ENCODE peak calls at places on chromosome 12, in five cellular contexts. Y is lung, J is psoas muscle, E is pancreas, C is lower lobe of right lung. M is an unnamed sample.

GRCh38 chr12:120844297-120844696 is 59.9 kb downstream of the SPPL3 start:
- DNase-seq in Y (no peak), J (no peak), E (no peak), C (no peak), M (no peak)

GRCh38 chr12:46489951-46490388 is 117.4 kb upstream of the SLC38A2 start:
- DNase-seq in Y (no peak), J (no peak), E (no peak), C (no peak), M (no peak)

GRCh38 chr12:12892670-12893290 is 1.4 kb downstream of the GPRC5A start:
- DNase-seq in Y (peak), J (no peak), E (no peak), C (peak), M (no peak)

GRCh38 chr12:103884316-103884715 is 43.3 kb upstream of the NT5DC3 start:
- DNase-seq in Y (no peak), J (no peak), E (no peak), C (no peak), M (no peak)

GRCh38 chr12:118136559-118137003 is 657 bp downstream of the PEBP1 start:
- DNase-seq in Y (peak), J (peak), E (peak), C (peak), M (peak)

GRCh38 chr12:131912526-131913274 is 16.4 kb upstream of the PUS1 start:
- DNase-seq in Y (peak), J (peak), E (peak), C (no peak), M (no peak)

GRCh38 chr12:111767362-111768158 is 827 bp downstream of the ALDH2 start:
- DNase-seq in Y (no peak), J (peak), E (no peak), C (no peak), M (no peak)

GRCh38 chr12:57896437-57897201 is 44.7 kb upstream of the ATP23 start:
- DNase-seq in Y (peak), J (peak), E (peak), C (peak), M (no peak)

GRCh38 chr12:55780695-55781094 is 36.8 kb downstream of the SARNP start:
- DNase-seq in Y (no peak), J (no peak), E (no peak), C (no peak), M (no peak)

GRCh38 chr12:47079365-47079893 is at the start of gene PCED1B:
- DNase-seq in Y (peak), J (peak), E (peak), C (peak), M (peak)

GRCh38 chr12:57452937-57453509 is 2.1 kb upstream of the INHBE start:
- DNase-seq in Y (peak), J (peak), E (peak), C (peak), M (peak)

GRCh38 chr12:120799417-120800045 is 73.9 kb downstream of the ACADS start:
- DNase-seq in Y (no peak), J (no peak), E (no peak), C (no peak), M (no peak)

GRCh38 chr12:24473097-24473496 is 475.8 kb downstream of the BCAT1 start:
- DNase-seq in Y (peak), J (no peak), E (no peak), C (no peak), M (no peak)

GRCh38 chr12:113329791-113330417 is 5.0 kb downstream of the SLC8B1 start:
- DNase-seq in Y (no peak), J (no peak), E (no peak), C (no peak), M (no peak)

GRCh38 chr12:68012712-68013111 is 23.5 kb downstream of the IFNG-AS1 start:
- DNase-seq in Y (no peak), J (no peak), E (no peak), C (no peak), M (no peak)

GRCh38 chr12:68240975-68241374 is 12.4 kb downstream of the IL22 start:
- DNase-seq in Y (no peak), J (no peak), E (no peak), C (no peak), M (peak)

GRCh38 chr12:94590428-94590827 is 59.9 kb downstream of the TMCC3 start:
- DNase-seq in Y (no peak), J (no peak), E (no peak), C (no peak), M (no peak)

GRCh38 chr12:8697120-8697475 is 693 bp upstream of the RIMKLB start:
- DNase-seq in Y (no peak), J (peak), E (no peak), C (no peak), M (no peak)

GRCh38 chr12:40063424-40063823 is 42.5 kb downstream of the SLC2A13 start:
- DNase-seq in Y (no peak), J (no peak), E (no peak), C (no peak), M (no peak)

GRCh38 chr12:66188584-66189475 is at the start of gene IRAK3:
- DNase-seq in Y (peak), J (peak), E (peak), C (peak), M (no peak)

GRCh38 chr12:121525411-121525810 is 55.4 kb downstream of the KDM2B start:
- DNase-seq in Y (no peak), J (no peak), E (no peak), C (no peak), M (no peak)

GRCh38 chr12:13566286-13566685 is 369.8 kb downstream of the EMP1 start:
- DNase-seq in Y (no peak), J (no peak), E (no peak), C (no peak), M (no peak)

GRCh38 chr12:63103489-63104131 is 47.4 kb downstream of the AVPR1A start:
- DNase-seq in Y (no peak), J (no peak), E (no peak), C (no peak), M (peak)

GRCh38 chr12:47884501-47884900 is 20.3 kb downstream of the VDR start:
- DNase-seq in Y (no peak), J (no peak), E (no peak), C (no peak), M (no peak)

GRCh38 chr12:130775953-130776856 is 60.1 kb upstream of the RIMBP2 start:
- DNase-seq in Y (peak), J (no peak), E (peak), C (no peak), M (no peak)

GRCh38 chr12:45121224-45121623 is 70.3 kb upstream of the DBX2 start:
- DNase-seq in Y (no peak), J (no peak), E (no peak), C (no peak), M (no peak)

GRCh38 chr12:114817491-114818440 is 133.8 kb upstream of the TBX3 start:
- DNase-seq in Y (no peak), J (no peak), E (no peak), C (no peak), M (no peak)

GRCh38 chr12:32437095-32437515 is 37.7 kb downstream of the FGD4 start:
- DNase-seq in Y (no peak), J (no peak), E (no peak), C (no peak), M (no peak)

GRCh38 chr12:75130811-75131210 is 78.8 kb downstream of the KCNC2 start:
- DNase-seq in Y (no peak), J (no peak), E (no peak), C (no peak), M (no peak)

GRCh38 chr12:5191803-5192538 is 148.3 kb downstream of the KCNA5 start:
- DNase-seq in Y (no peak), J (no peak), E (no peak), C (no peak), M (no peak)

DNA sequence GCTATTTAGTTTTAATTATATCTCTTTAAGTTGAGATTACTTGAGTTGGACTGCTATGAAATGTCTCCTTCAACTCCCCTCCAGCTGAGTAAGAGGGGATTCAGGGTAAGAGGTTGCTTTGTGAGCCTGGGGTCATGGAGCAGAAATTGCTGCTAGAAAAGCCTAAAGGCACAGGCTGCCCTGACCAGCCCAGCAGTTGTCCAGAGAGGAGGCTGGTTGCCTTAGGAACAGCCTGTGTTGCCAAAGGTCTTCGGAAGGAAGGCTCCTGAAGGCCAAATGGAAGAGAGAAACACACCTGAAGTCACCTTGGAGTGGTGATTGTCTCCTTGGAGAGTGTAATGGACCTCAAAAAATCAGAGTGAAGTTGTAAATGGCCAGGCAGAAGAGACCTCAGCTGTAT is 235.5 kb upstream of the PDE3A start:
- DNase-seq in Y (no peak), J (no peak), E (no peak), C (no peak), M (no peak)
- H3K27ac ChIP-seq in Y (no peak), J (no peak), E (no peak), C (no peak), M (no peak)

GRCh38 chr12:49017764-49018281 is 753 bp downstream of the PRKAG1 start:
- DNase-seq in Y (no peak), J (peak), E (no peak), C (no peak), M (peak)

GRCh38 chr12:49019120-49019430 is 499 bp upstream of the PRKAG1 start:
- DNase-seq in Y (no peak), J (no peak), E (no peak), C (no peak), M (no peak)

GRCh38 chr12:49020441-49020840 is 1.9 kb upstream of the PRKAG1 start:
- DNase-seq in Y (no peak), J (peak), E (no peak), C (no peak), M (no peak)

GRCh38 chr12:49019435-49020317 is 1.1 kb upstream of the PRKAG1 start:
- DNase-seq in Y (no peak), J (peak), E (no peak), C (no peak), M (peak)

DNA sequence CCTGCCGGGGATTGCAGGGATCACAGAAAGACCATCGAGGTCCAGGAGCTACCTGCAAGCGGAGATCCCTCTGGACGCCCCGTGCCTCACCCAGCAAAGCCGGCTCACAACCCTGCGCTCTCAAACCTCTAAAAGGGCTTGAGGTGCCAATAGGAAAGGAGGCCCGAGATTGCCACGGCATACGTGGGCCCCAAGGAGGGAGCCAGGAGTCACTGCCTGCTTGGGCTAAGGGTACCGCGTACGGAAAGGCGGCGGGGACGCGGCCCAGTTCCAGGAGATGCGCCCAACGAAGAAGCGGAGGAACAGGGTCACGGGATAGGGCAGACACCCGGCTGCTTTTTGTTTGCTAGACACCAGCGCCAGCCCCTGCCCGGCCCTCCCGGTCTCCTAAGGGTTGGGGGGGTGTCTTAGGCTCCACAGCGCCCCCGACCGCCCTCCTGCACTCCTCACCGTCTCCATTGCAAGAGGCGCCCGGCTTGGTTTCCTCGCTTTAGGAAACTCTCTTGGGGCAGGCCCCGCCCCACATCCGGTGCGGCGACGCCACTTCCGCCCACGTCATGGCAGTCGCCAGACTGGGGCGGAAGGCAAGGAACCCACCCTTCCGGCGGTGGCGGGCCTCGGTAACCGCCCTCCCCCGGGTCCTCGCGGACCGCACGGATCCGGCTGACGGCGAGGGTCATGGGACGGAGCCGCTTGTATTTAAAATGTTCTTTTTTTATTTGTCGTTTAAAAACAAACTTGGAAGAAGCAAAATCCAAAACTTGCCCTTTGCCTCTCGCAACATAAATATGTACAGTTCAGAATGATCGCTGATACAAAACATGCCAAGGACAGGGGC is at the start of gene PRKAG1:
- DNase-seq in Y (peak), J (peak), E (peak), C (peak), M (peak)
- TF ChIP-seq CTCF in Y (peak), J (peak), E (no peak), C (peak), M (peak)

GRCh38 chr12:2722806-2723205 is 72.0 kb upstream of the FKBP4 start:
- DNase-seq in Y (no peak), J (no peak), E (peak), C (no peak), M (no peak)
- H3K27ac ChIP-seq in Y (no peak), J (no peak), E (no peak), C (no peak), M (no peak)

GRCh38 chr12:109580684-109581333 is 7.2 kb downstream of the MVK start:
- DNase-seq in Y (no peak), J (no peak), E (no peak), C (no peak), M (no peak)

GRCh38 chr12:109581334-109581691 is 7.7 kb downstream of the MVK start:
- DNase-seq in Y (no peak), J (peak), E (no peak), C (no peak), M (no peak)

GRCh38 chr12:109579639-109580038 is 6.0 kb downstream of the MVK start:
- DNase-seq in Y (no peak), J (no peak), E (no peak), C (no peak), M (no peak)

GRCh38 chr12:109581856-109582255 is 8.3 kb downstream of the MVK start:
- DNase-seq in Y (peak), J (peak), E (no peak), C (peak), M (no peak)

DNA sequence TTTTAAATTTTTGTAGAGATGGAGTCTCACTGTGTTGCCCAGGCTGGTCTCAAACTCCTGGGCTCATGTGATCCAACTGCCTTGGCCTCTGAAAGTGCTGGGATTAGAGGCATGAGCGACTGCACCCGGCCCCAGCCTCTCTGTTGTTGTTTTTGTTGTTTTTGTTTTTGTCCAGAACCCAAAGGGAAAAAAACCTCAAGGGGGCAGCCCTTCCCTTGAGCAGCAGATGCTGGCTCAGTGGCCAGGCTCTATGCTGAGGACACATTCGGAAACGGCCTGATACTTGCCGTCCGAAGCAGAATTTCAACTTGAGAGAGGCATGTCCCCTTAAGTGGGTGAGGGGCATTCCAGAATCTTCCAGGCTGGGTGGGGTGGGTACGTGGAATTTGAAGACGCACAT is 6.7 kb downstream of the MVK start:
- DNase-seq in Y (no peak), J (peak), E (no peak), C (no peak), M (no peak)
- TF ChIP-seq CTCF in Y (no peak), J (no peak), E (no peak), C (no peak), M (no peak)

GRCh38 chr12:116418551-116418950 is 140.6 kb upstream of the MAP1LC3B2 start:
- DNase-seq in Y (no peak), J (no peak), E (no peak), C (no peak), M (peak)

GRCh38 chr12:116415408-116416108 is 138.1 kb upstream of the MED13L start:
- DNase-seq in Y (no peak), J (no peak), E (no peak), C (no peak), M (no peak)

GRCh38 chr12:116411977-116412376 is 134.5 kb upstream of the MED13L start:
- DNase-seq in Y (no peak), J (no peak), E (no peak), C (no peak), M (no peak)

GRCh38 chr12:116416161-116416560 is 138.7 kb upstream of the MED13L start:
- DNase-seq in Y (no peak), J (no peak), E (no peak), C (no peak), M (no peak)

DNA sequence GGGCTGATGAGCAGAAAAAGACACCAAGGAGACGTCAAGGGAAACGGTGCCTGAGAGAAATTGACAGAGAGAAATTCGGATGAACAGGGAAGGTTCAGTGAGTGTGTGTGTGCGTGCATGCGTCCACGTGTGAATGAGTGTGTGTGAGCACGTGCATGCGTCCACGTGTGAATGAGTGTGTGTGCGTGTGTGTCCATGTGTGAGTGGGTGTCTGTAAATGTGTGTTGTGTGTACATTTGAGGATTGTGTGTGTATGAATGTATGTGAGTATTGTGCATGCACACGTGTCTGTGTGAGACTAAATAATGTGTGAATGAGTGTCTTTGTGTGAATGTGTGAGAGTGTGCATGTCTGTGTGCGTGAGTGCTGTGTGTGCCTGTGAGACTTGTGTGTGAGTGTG is 137.4 kb upstream of the MED13L start:
- DNase-seq in Y (no peak), J (no peak), E (no peak), C (no peak), M (no peak)
- H3K27ac ChIP-seq in Y (no peak), J (no peak), E (no peak), C (no peak), M (no peak)

DNA sequence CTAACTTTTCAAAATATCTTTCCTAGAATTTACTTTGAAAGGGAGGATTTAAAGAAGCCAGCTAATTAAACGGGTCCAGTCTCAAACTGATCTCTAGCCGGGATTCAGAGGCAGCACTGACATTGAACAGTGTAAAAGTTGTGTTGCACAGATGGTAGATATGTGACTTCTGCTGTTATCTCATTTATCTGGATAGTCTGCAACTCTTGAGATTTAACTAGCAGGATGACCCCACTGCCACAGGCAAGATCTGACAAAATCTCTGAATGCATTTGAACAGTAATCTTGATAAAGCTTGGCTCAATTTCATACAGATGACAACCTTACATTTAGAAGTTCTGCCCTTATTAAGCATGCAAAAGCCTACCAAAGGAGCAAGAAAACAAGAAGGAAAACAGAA is 138.0 kb upstream of the CPNE8 start:
- DNase-seq in Y (no peak), J (no peak), E (no peak), C (no peak), M (no peak)
- TF ChIP-seq CTCF in Y (no peak), J (no peak), E (no peak), C (no peak), M (no peak)